ENCODE peak calls at places on chromosomes 13 and 19, in nine cellular contexts. T is adrenal gland, P is cardiac fibroblast, L is mesothelial cell of epicardium, X is mammary epithelial cell, G is upper lobe of right lung, I is fibroblast of the aortic adventitia, Z is activated B cell treated with CpG ODN at 0.5 μM for 24 hours, M is nephron progenitor cell. S is an unnamed sample.

GRCh38 chr13:30037306-30037705 is 186.9 kb upstream of the UBL3 start:
- DNase-seq in M (peak), X (no peak), I (no peak), T (no peak), P (no peak), G (no peak), L (no peak), Z (no peak), S (no peak)

GRCh38 chr13:93352616-93353015 is 126.0 kb downstream of the GPC6 start:
- DNase-seq in L (no peak), I (no peak), Z (no peak), P (no peak), X (no peak), M (no peak), G (no peak), T (no peak), S (no peak)

GRCh38 chr13:53151692-53152421 is 123.2 kb downstream of the OLFM4 start:
- DNase-seq in I (no peak), P (peak), M (peak), T (peak), Z (no peak), G (no peak), X (no peak), L (peak), S (peak)

GRCh38 chr13:40348096-40348679 is 318.3 kb downstream of the FOXO1 start:
- DNase-seq in T (no peak), Z (no peak), I (no peak), X (no peak), L (no peak), M (no peak), P (no peak), G (no peak), S (no peak)

GRCh38 chr13:53781941-53782340 is 753.3 kb downstream of the OLFM4 start:
- DNase-seq in M (peak), L (no peak), G (no peak), Z (no peak), P (peak), T (no peak), X (no peak), I (no peak), S (no peak)

GRCh38 chr19:12913871-12914690 is 5.0 kb downstream of the SYCE2 start:
- DNase-seq in I (no peak), G (no peak), L (no peak), Z (no peak), P (peak), M (no peak), X (no peak), T (no peak), S (peak)

GRCh38 chr13:21909331-21909730 is 238.5 kb downstream of the FGF9 start:
- DNase-seq in L (no peak), Z (no peak), G (no peak), T (no peak), M (no peak), P (no peak), I (no peak), X (peak), S (no peak)

GRCh38 chr19:1445932-1446712 is 3.8 kb upstream of the APC2 start:
- DNase-seq in T (no peak), M (peak), Z (peak), P (no peak), G (no peak), X (no peak), I (no peak), L (peak), S (no peak)

GRCh38 chr13:39892731-39893293 is 237.3 kb downstream of the COG6 start:
- DNase-seq in Z (no peak), P (peak), I (peak), L (no peak), X (no peak), G (no peak), T (no peak), M (no peak), S (no peak)

GRCh38 chr13:113561417-113562084 is 23.0 kb upstream of the TFDP1 start:
- DNase-seq in M (no peak), I (no peak), P (no peak), G (peak), Z (peak), T (peak), X (no peak), L (no peak), S (no peak)

GRCh38 chr13:112973577-112973951 is 4.5 kb downstream of the MCF2L start:
- DNase-seq in Z (no peak), T (no peak), G (peak), I (no peak), L (no peak), P (no peak), M (no peak), X (no peak), S (no peak)

GRCh38 chr19:38666662-38667448 is 19.4 kb downstream of the ACTN4 start:
- DNase-seq in Z (no peak), T (peak), I (peak), M (no peak), L (no peak), P (peak), X (peak), G (no peak), S (peak)

GRCh38 chr19:57305056-57305455 is 15.2 kb upstream of the ZNF543 start:
- DNase-seq in P (no peak), X (peak), G (no peak), Z (no peak), I (no peak), T (no peak), M (no peak), L (no peak), S (no peak)

GRCh38 chr13:101727118-101727517 is 274.6 kb downstream of the ITGBL1 start:
- DNase-seq in X (no peak), I (no peak), L (no peak), Z (no peak), P (no peak), T (no peak), M (no peak), G (no peak), S (no peak)

GRCh38 chr13:79901336-79901735 is 420.4 kb downstream of the NDFIP2 start:
- DNase-seq in M (no peak), G (no peak), L (no peak), I (no peak), Z (no peak), T (no peak), X (peak), P (peak), S (no peak)

GRCh38 chr13:100666124-100666523 is 8.5 kb downstream of the TMTC4 start:
- DNase-seq in Z (no peak), T (no peak), P (peak), I (peak), G (no peak), L (no peak), M (no peak), X (no peak), S (no peak)

GRCh38 chr19:50383307-50383851 is 768 bp upstream of the POLD1 start:
- DNase-seq in P (no peak), T (no peak), L (no peak), M (no peak), X (no peak), G (no peak), I (no peak), Z (no peak), S (no peak)

GRCh38 chr19:33416307-33417215 is 43.1 kb downstream of the CEBPG start:
- DNase-seq in G (no peak), M (peak), P (peak), L (peak), I (peak), T (peak), X (peak), Z (peak), S (peak)

GRCh38 chr13:77510156-77510555 is 25.4 kb upstream of the SCEL start:
- DNase-seq in M (no peak), Z (no peak), X (no peak), P (no peak), I (no peak), T (no peak), L (no peak), G (no peak), S (no peak)

GRCh38 chr13:84431646-84432045 is 549.4 kb upstream of the SLITRK1 start:
- DNase-seq in G (no peak), I (peak), P (peak), M (no peak), X (peak), T (no peak), L (no peak), Z (no peak), S (no peak)

GRCh38 chr19:38564981-38565685 is 52.6 kb downstream of the MAP4K1 start:
- DNase-seq in I (no peak), P (no peak), L (no peak), X (no peak), T (no peak), G (peak), M (no peak), Z (peak), S (no peak)

GRCh38 chr19:18603255-18603957 is 3.2 kb downstream of the CRLF1 start:
- DNase-seq in I (peak), G (no peak), T (no peak), L (no peak), M (peak), P (peak), X (no peak), Z (no peak), S (no peak)

GRCh38 chr19:47330466-47330869 is 1.5 kb upstream of the C5AR2 start:
- DNase-seq in Z (no peak), X (no peak), G (no peak), P (peak), T (peak), L (no peak), M (no peak), I (no peak), S (no peak)

GRCh38 chr13:22009500-22009899 is 338.6 kb downstream of the FGF9 start:
- DNase-seq in G (no peak), I (no peak), P (no peak), L (no peak), T (no peak), M (no peak), X (no peak), Z (no peak), S (no peak)

GRCh38 chr13:21330126-21330861 is 128.8 kb downstream of the ZDHHC20 start:
- DNase-seq in T (no peak), Z (no peak), I (no peak), P (no peak), M (no peak), L (no peak), G (no peak), X (no peak), S (no peak)

GRCh38 chr19:56639217-56639616 is 3.7 kb upstream of the SMIM17 start:
- DNase-seq in Z (no peak), X (no peak), G (no peak), M (peak), P (peak), T (no peak), I (peak), L (no peak), S (no peak)

GRCh38 chr19:58317481-58318072 is 9.2 kb upstream of the ZSCAN22 start:
- DNase-seq in T (no peak), M (peak), G (no peak), Z (no peak), L (no peak), P (peak), X (no peak), I (peak), S (no peak)

GRCh38 chr13:62305758-62306157 is 890.1 kb upstream of the PCDH20 start:
- DNase-seq in L (no peak), M (no peak), Z (no peak), I (no peak), X (no peak), T (no peak), P (no peak), G (no peak), S (no peak)

GRCh38 chr13:25232937-25233515 is 54.3 kb downstream of the MTMR6 start:
- DNase-seq in T (no peak), G (no peak), P (peak), M (no peak), X (peak), Z (no peak), I (peak), L (no peak), S (no peak)

GRCh38 chr19:38701455-38702063 is 42.7 kb downstream of the CAPN12 start:
- DNase-seq in Z (no peak), G (peak), L (no peak), M (no peak), X (no peak), T (peak), I (peak), P (no peak), S (no peak)

GRCh38 chr13:74052402-74052928 is 81.7 kb downstream of the KLF12 start:
- DNase-seq in Z (no peak), I (no peak), P (no peak), G (peak), M (no peak), X (no peak), L (no peak), T (no peak), S (no peak)

GRCh38 chr19:6020166-6020967 is 42.4 kb upstream of the RANBP3 start:
- DNase-seq in I (no peak), M (no peak), T (no peak), Z (no peak), P (no peak), L (no peak), X (no peak), G (peak), S (no peak)

GRCh38 chr19:17555929-17556813 is 722 bp downstream of the COLGALT1 start:
- DNase-seq in I (peak), T (peak), L (peak), P (peak), X (peak), M (peak), Z (no peak), G (peak), S (no peak)

DNA sequence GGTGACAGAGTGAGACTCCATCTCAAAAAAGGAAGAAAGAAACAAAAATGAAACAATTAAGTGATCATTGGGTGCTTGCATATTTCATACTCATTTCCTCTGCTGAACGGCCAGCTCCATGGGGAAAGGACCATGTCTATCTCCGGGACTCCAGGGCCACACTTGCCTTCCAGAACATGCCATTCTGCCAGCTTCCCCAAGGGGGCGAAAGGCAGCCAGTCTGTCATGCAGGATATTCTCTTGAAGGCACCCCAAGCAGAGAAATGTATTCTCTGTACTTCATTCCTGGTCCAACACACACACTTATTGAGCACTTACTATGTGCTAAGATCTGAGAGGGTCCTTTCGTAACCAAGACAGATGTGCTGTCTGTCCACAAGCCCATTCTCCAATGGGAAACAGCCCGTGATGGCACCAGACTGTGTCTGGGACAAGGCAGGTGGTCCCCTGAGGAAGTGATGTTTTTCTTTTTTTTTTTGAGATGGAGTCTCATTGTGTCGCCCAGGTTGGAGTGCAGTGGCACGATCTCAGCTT is 10.2 kb upstream of the CARM1 start:
- DNase-seq in G (no peak), M (peak), X (no peak), T (peak), L (no peak), Z (no peak), P (peak), I (no peak), S (no peak)
- TF ChIP-seq CTCF in G (peak), M (peak), X (peak), T (peak), L (peak), Z (no peak), P (peak), I (peak), S (peak)

DNA sequence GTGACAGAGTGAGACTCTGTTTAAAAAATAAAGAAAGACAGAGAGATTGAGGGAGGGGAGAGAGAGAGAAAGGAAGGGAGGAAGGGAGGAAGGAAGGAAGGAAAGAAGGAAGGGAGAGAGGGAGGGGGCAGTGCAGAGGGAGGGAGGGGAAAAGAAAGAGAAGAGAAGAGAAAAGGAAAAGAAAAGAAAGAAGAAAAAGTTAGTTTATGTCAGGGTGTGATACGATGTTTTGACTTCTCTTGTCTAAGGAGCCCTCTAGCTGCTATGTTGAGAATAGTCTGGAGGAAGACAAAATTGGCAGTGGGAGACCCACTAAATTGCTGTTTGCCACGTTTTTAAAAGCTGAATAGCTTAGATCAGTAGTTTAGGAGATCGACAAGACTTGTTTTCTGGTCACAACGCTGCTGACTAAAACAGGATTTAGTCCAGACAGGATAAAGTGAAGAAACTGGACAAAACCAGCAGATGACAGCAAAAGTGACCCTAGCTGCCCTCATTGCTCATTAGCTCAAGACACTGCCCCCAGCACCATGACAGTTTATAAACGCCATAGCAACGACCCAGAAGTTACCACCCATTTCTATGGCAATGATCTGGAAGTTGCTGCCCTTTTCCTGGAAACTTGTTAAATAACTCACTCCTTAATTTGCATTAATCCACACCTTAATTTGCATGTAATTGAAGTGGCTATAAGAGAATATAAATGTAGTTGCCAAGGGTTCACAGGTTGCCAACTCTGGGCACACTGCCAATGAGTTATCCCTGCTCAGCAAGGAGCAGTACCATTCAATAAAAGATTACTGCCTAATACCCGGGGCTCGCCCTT is 11.1 kb downstream of the TEX101 start:
- DNase-seq in M (no peak), G (no peak), P (peak), X (peak), T (no peak), L (no peak), Z (no peak), I (peak), S (no peak)
- TF ChIP-seq CTCF in M (no peak), G (peak), P (peak), X (peak), T (peak), L (no peak), Z (no peak), I (peak), S (peak)

GRCh38 chr13:98866882-98867281 is 111.0 kb downstream of the DOCK9 start:
- DNase-seq in T (no peak), P (no peak), G (no peak), Z (no peak), M (no peak), X (no peak), I (no peak), L (no peak), S (no peak)
- TF ChIP-seq CTCF in T (no peak), P (peak), G (no peak), Z (no peak), M (no peak), X (peak), I (peak), L (peak), S (no peak)

GRCh38 chr13:94599877-94600276 is 1.8 kb upstream of the GPR180 start:
- DNase-seq in T (no peak), G (no peak), L (no peak), Z (no peak), I (no peak), M (no peak), P (no peak), X (no peak), S (no peak)

GRCh38 chr13:94596575-94596971 is 621 bp upstream of the TGDS start:
- DNase-seq in M (no peak), P (no peak), L (no peak), T (no peak), G (no peak), Z (no peak), I (no peak), X (no peak), S (no peak)

GRCh38 chr13:94598281-94598680 is 2.3 kb upstream of the TGDS start:
- DNase-seq in I (no peak), P (no peak), M (no peak), T (no peak), Z (no peak), G (no peak), X (no peak), L (no peak), S (no peak)

GRCh38 chr13:94595006-94595942 is 678 bp downstream of the TGDS start:
- DNase-seq in M (peak), I (peak), T (no peak), X (peak), Z (peak), G (no peak), L (peak), P (peak), S (no peak)

GRCh38 chr13:94595943-94596574 is at the start of gene TGDS:
- DNase-seq in L (peak), T (peak), P (peak), I (peak), M (peak), Z (peak), G (peak), X (peak), S (peak)
- TF ChIP-seq CTCF in L (no peak), T (peak), P (no peak), I (peak), M (no peak), Z (no peak), G (no peak), X (no peak), S (no peak)

GRCh38 chr19:2624537-2625091 is 77.9 kb downstream of the GNG7 start:
- DNase-seq in M (peak), P (no peak), I (no peak), L (no peak), Z (no peak), X (no peak), T (peak), G (peak), S (no peak)
- TF ChIP-seq CTCF in M (no peak), P (no peak), I (no peak), L (no peak), Z (no peak), X (no peak), T (peak), G (no peak), S (no peak)

DNA sequence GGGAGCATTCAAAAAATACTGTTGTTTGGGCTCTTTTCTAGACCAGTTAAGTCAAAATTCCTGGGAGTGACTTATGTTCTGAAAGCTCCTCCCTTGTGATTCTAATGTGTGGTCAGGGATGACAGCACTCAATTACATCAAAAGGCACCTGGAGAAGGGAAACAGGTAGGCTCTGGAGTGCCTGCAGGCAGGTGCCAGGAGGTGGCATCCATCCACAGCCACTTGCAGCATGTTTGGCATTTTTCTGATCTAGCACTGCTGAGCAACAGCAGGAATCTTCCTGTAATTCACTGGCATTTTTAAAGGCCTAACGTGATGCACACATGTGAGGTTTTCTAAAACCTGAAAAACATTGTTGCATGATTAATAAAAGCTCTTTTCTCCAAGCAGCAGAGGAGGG is 94.6 kb downstream of the CCNA1 start:
- DNase-seq in T (no peak), Z (no peak), P (no peak), M (no peak), I (no peak), G (peak), X (peak), L (no peak), S (no peak)
- TF ChIP-seq CTCF in T (no peak), Z (no peak), P (no peak), M (no peak), I (no peak), G (no peak), X (no peak), L (no peak), S (no peak)